ENCODE peak calls at places on chromosomes 6 and 20, in four cellular contexts. O is HFF-Myc, B is natural killer cell, T is DMS 273 treated with DMSO at 0.1 percent for 48 hours. K is an unnamed sample.

GRCh38 chr6:43361269-43361668 is 8.2 kb downstream of the ZNF318 start:
- DNase-seq in O (no peak), T (no peak), B (no peak), K (no peak)

GRCh38 chr6:158164564-158164963 is 3.5 kb downstream of the SERAC1 start:
- DNase-seq in B (no peak), O (no peak), T (no peak), K (no peak)

GRCh38 chr20:63738687-63739128 is 868 bp upstream of the SLC2A4RG start:
- DNase-seq in B (no peak), O (no peak), T (no peak), K (no peak)

GRCh38 chr6:136069119-136069518 is 181.0 kb downstream of the MTFR2 start:
- DNase-seq in O (no peak), T (no peak), B (no peak), K (no peak)

GRCh38 chr6:36217188-36217587 is 20.6 kb downstream of the BRPF3 start:
- DNase-seq in T (no peak), O (no peak), B (no peak), K (no peak)

GRCh38 chr20:58645277-58645968 is 5.7 kb upstream of the STX16 start:
- DNase-seq in B (no peak), O (no peak), T (no peak), K (no peak)

GRCh38 chr6:88380083-88380482 is 213.9 kb upstream of the CNR1 start:
- DNase-seq in O (peak; percentile 19), B (no peak), T (peak; percentile 13), K (no peak)

GRCh38 chr6:130560231-130560630 is 194.4 kb downstream of the TMEM200A start:
- DNase-seq in T (no peak), B (no peak), O (no peak), K (no peak)

GRCh38 chr6:43436577-43437282 is 9.4 kb downstream of the ABCC10 start:
- DNase-seq in B (no peak), O (peak; percentile 78), T (peak; percentile 49), K (no peak)

GRCh38 chr6:134678436-134678889 is 271.4 kb downstream of the ALDH8A1 start:
- DNase-seq in B (no peak), T (no peak), O (peak; percentile 14), K (no peak)

GRCh38 chr6:33886673-33887144 is 82.9 kb upstream of the MLN start:
- DNase-seq in T (no peak), O (peak; percentile 19), B (no peak), K (no peak)

GRCh38 chr20:17559338-17559737 is 10.5 kb upstream of the DSTN start:
- DNase-seq in T (no peak), B (no peak), O (no peak), K (no peak)